ENCODE peak calls at places on chromosomes 1 and 21, in seven cellular contexts. T, G, U, O, B, N and C are unnamed samples. For H3K9me2, the result is how much of the 10 kb centered on the place peaks cover.

GRCh38 chr1:25816112-25816718 is 3.5 kb upstream of the MTFR1L start:
- DNase-seq in T (no peak), G (no peak), U (no peak), O (no peak), B (no peak), N (no peak), C (no peak)

GRCh38 chr21:17576080-17576835 is 36.4 kb downstream of the BTG3 start:
- DNase-seq in T (no peak), G (no peak), U (no peak), O (peak), B (no peak), N (no peak), C (no peak)

GRCh38 chr1:204384636-204385354 is 25.1 kb upstream of the PLEKHA6 start:
- DNase-seq in T (no peak), G (peak), U (no peak), O (peak), B (no peak), N (peak), C (no peak)

GRCh38 chr1:23343246-23344110 is 606 bp downstream of the HNRNPR start:
- DNase-seq in T (peak), G (peak), U (no peak), O (no peak), B (peak), N (peak), C (peak)

GRCh38 chr1:36802018-36802417 is 232.3 kb downstream of the GRIK3 start:
- DNase-seq in T (no peak), G (no peak), U (no peak), O (no peak), B (no peak), N (no peak), C (no peak)

GRCh38 chr1:106676021-106676420 is 380.5 kb upstream of the PRMT6 start:
- DNase-seq in T (no peak), G (peak), U (no peak), O (no peak), B (no peak), N (peak), C (no peak)

GRCh38 chr1:33576821-33577599 is 104.6 kb downstream of the ZSCAN20 start:
- DNase-seq in T (peak), G (no peak), U (no peak), O (peak), B (no peak), N (no peak), C (no peak)

GRCh38 chr21:35223480-35224156 is 174.5 kb upstream of the RUNX1 start:
- DNase-seq in T (no peak), G (no peak), U (no peak), O (no peak), B (no peak), N (no peak), C (no peak)

GRCh38 chr1:114037503-114037890 is 58.2 kb downstream of the OLFML3 start:
- DNase-seq in T (no peak), G (no peak), U (no peak), O (no peak), B (no peak), N (no peak), C (no peak)

GRCh38 chr1:114037952-114038867 is 58.9 kb downstream of the OLFML3 start:
- DNase-seq in T (no peak), G (no peak), U (no peak), O (no peak), B (no peak), N (peak), C (peak)

GRCh38 chr1:114040273-114041043 is 61.2 kb downstream of the OLFML3 start:
- DNase-seq in T (no peak), G (peak), U (no peak), O (no peak), B (no peak), N (no peak), C (peak)

DNA sequence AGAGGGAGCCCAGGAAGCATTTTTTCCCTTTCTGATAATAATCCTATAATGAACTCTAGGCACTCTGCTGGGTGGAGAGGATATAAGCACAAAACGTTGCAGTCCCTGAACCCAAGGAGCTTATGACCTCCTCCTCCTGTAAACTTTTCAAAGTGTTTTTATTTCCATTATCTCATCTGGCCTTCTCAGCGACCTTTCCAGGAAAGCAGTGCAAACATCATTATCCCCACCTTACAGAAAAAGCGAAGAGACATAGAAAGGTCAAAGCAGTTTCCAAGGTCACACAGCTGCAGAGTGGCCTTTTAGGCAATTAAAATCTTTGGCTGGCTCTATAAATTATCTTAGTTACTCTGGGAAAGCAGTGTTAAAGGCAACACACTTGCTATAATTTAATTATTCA is 63.8 kb downstream of the OLFML3 start:
- DNase-seq in T (no peak), G (no peak), U (no peak), O (no peak), B (no peak), N (no peak), C (no peak)
- H3K9me2 ChIP-seq in T (under half), G (under half), U (under half), O (under half), B (under half), N (under half), C (under half)

GRCh38 chr1:114043548-114043947 is 64.3 kb downstream of the OLFML3 start:
- DNase-seq in T (no peak), G (no peak), U (no peak), O (no peak), B (no peak), N (no peak), C (no peak)
- H3K9me2 ChIP-seq in T (under half), G (under half), U (under half), O (under half), B (under half), N (under half), C (under half)

DNA sequence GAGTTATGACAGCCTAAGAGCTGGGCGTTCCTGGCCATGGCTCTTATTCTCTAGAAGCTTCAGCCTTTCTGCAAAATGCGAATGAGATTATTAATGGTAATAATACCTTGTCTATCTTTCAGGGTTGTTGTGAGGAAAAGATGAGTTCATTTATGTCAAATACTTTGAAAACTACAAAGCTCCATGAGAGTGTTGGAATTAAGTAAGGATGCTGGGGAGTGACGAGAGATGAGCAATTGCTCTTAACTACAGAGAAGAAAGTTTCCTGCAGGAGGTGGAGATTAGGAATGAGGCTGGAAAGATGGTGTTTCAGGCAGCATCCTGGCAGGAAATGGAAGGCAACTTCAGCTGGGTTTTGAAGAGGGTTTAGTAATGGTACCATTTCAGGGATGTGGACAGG is 124.2 kb downstream of the CACNA1E start:
- DNase-seq in T (no peak), G (no peak), U (no peak), O (no peak), B (no peak), N (no peak), C (no peak)
- H3K9me2 ChIP-seq in T (under half), G (under half), U (under half), O (under half), B (under half), N (under half), C (under half)

GRCh38 chr1:81498370-81499184 is 302.2 kb upstream of the ADGRL2 start:
- DNase-seq in T (no peak), G (no peak), U (no peak), O (no peak), B (peak), N (no peak), C (no peak)
- H3K9me2 ChIP-seq in T (under half), G (under half), U (under half), O (under half), B (under half), N (under half), C (under half)